ENCODE peak calls at places on chromosomes 11 and 22, in eight cellular contexts. T is GM13976; H is epithelial cell of esophagus; S is HCT116; F is fibroblast of pulmonary artery; G is upper lobe of right lung; E is cardiac fibroblast; L is CD4-positive, alpha-beta T cell. V is an unnamed sample.

GRCh38 chr22:48423481-48423901 is 1404.2 kb downstream of the BRD1 start:
- DNase-seq in T (no peak), F (no peak), H (no peak), S (no peak), L (no peak), G (peak; percentile 26), E (no peak), V (no peak)

GRCh38 chr11:10305262-10305963 is 540 bp downstream of the ADM start:
- DNase-seq in T (peak; percentile 36), H (peak; percentile 25), L (no peak), S (no peak), F (no peak), E (peak; percentile 33), G (peak; percentile 75), V (no peak)

GRCh38 chr11:72439455-72439854 is 5.1 kb upstream of the CLPB start:
- DNase-seq in G (no peak), T (no peak), E (peak; percentile 83), L (no peak), F (peak; percentile 78), S (no peak), H (peak; percentile 67), V (no peak)

GRCh38 chr11:119964136-119965025 is 173.5 kb downstream of the TRIM29 start:
- DNase-seq in E (no peak), G (no peak), F (peak; percentile 5), H (peak; percentile 10), L (no peak), S (no peak), T (no peak), V (no peak)

GRCh38 chr11:83195176-83195531 is 1.6 kb downstream of the ANKRD42 start:
- DNase-seq in F (peak; percentile 11), S (no peak), T (peak; percentile 13), G (no peak), E (no peak), H (no peak), L (no peak), V (no peak)

GRCh38 chr11:117903505-117904382 is 25.5 kb downstream of the TMPRSS13 start:
- DNase-seq in F (no peak), E (no peak), H (no peak), G (no peak), S (no peak), T (no peak), L (no peak), V (no peak)

GRCh38 chr11:18145025-18145424 is 12.7 kb downstream of the MRGPRX3 start:
- DNase-seq in G (no peak), L (no peak), F (no peak), T (no peak), S (no peak), H (no peak), E (peak; percentile 7), V (no peak)

GRCh38 chr11:2940930-2941821 is 12.0 kb upstream of the PHLDA2 start:
- DNase-seq in E (no peak), H (no peak), T (no peak), G (peak; percentile 64), F (no peak), S (no peak), L (no peak), V (no peak)

GRCh38 chr11:72974487-72975205 is 160.4 kb downstream of the ATG16L2 start:
- DNase-seq in T (no peak), F (no peak), S (no peak), H (no peak), G (no peak), E (peak; percentile 38), L (no peak), V (no peak)

GRCh38 chr11:40104941-40105550 is 1354.4 kb downstream of the LRRC4C start:
- DNase-seq in E (no peak), G (no peak), T (no peak), F (no peak), S (no peak), H (no peak), L (no peak), V (no peak)

GRCh38 chr11:11937433-11937832 is 71.0 kb downstream of the DKK3 start:
- DNase-seq in T (no peak), G (no peak), E (no peak), S (no peak), H (no peak), L (no peak), F (no peak), V (no peak)

GRCh38 chr11:74321487-74322188 is 10.2 kb upstream of the P4HA3 start:
- DNase-seq in H (peak; percentile 46), T (peak; percentile 32), F (peak; percentile 73), E (peak; percentile 88), S (no peak), G (no peak), L (no peak), V (no peak)

GRCh38 chr11:19242184-19242932 is 1.6 kb upstream of the E2F8 start:
- DNase-seq in H (peak; percentile 31), G (no peak), S (no peak), L (no peak), F (peak; percentile 13), T (peak; percentile 34), E (no peak), V (no peak)

GRCh38 chr11:70594031-70594430 is 195.7 kb downstream of the CTTN start:
- DNase-seq in F (no peak), H (no peak), G (no peak), T (no peak), E (no peak), S (no peak), L (no peak), V (no peak)

GRCh38 chr22:29559030-29559429 is 5.5 kb upstream of the THOC5 start:
- DNase-seq in E (no peak), S (no peak), H (no peak), L (no peak), G (no peak), T (no peak), F (no peak), V (no peak)

GRCh38 chr11:18416459-18416858 is 4.3 kb downstream of the LDHC start:
- DNase-seq in F (no peak), H (no peak), G (no peak), E (no peak), S (no peak), T (no peak), L (no peak), V (no peak)

GRCh38 chr22:47198801-47199251 is 436.4 kb downstream of the TBC1D22A start:
- DNase-seq in T (no peak), L (no peak), F (no peak), S (no peak), E (no peak), G (peak; percentile 62), H (no peak), V (peak; percentile 10)

GRCh38 chr11:110903830-110904229 is 191.6 kb upstream of the ARHGAP20 start:
- DNase-seq in T (no peak), L (no peak), E (peak; percentile 36), S (no peak), H (peak; percentile 6), F (no peak), G (no peak), V (no peak)

GRCh38 chr22:21829523-21829922 is 37.9 kb downstream of the MAPK1 start:
- DNase-seq in T (no peak), E (no peak), L (no peak), F (no peak), H (no peak), S (no peak), G (no peak), V (no peak)

GRCh38 chr22:17903564-17904295 is 120.6 kb downstream of the MICAL3 start:
- DNase-seq in G (no peak), S (no peak), H (no peak), L (no peak), T (no peak), F (no peak), E (no peak), V (no peak)

GRCh38 chr11:88623536-88623935 is 286.0 kb upstream of the CTSC start:
- DNase-seq in S (no peak), T (no peak), H (no peak), F (peak; percentile 52), E (no peak), L (no peak), G (no peak), V (no peak)

GRCh38 chr11:126465573-126466287 is 110.2 kb downstream of the ST3GAL4 start:
- DNase-seq in G (no peak), T (no peak), F (no peak), L (no peak), E (no peak), S (no peak), H (no peak), V (peak; percentile 22)

GRCh38 chr11:64900263-64900678 is 16.7 kb downstream of the ATG2A start:
- DNase-seq in G (no peak), E (peak; percentile 39), F (no peak), L (peak; percentile 51), H (peak; percentile 89), T (peak; percentile 84), S (no peak), V (no peak)

DNA sequence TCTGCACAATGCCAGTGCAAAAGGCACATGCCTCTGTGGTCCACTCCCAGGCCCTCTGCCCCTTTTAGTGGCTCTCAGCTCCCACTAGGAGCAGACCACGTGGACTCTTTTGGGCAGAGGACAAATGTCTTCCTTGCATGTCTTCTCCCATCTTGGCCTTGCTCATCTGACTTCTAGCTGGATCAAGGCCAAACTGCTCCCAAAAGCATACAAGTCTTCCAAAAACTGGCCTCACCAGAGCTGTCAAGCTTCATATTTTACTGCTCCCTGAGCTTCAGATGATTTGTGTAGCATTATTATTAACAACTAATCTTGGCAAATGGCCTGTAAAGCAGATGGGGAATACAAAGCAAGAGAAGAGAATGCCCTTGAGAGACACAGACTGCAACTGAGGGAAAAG is 6.9 kb downstream of the SMPD1 start:
- DNase-seq in H (no peak), T (no peak), L (no peak), F (no peak), S (no peak), G (no peak), E (no peak), V (no peak)
- TF ChIP-seq CTCF in H (no peak), T (no peak), L (no peak), F (no peak), S (no peak), G (no peak), E (no peak), V (no peak)

GRCh38 chr22:49632199-49633009 is 195.3 kb downstream of the BRD1 start:
- DNase-seq in H (peak; percentile 18), E (peak; percentile 57), S (peak; percentile 7), L (no peak), F (peak; percentile 62), T (peak; percentile 64), G (no peak), V (no peak)
- TF ChIP-seq CTCF in H (peak; percentile 45), E (peak; percentile 80), S (peak; percentile 75), L (no peak), F (peak; percentile 84), T (peak; percentile 29), G (peak; percentile 78), V (no peak)

GRCh38 chr11:133070053-133070713 is 462.1 kb downstream of the OPCML start:
- DNase-seq in E (no peak), T (no peak), F (no peak), S (no peak), G (no peak), H (no peak), L (no peak), V (no peak)
- TF ChIP-seq CTCF in E (no peak), T (no peak), F (no peak), S (no peak), G (no peak), H (no peak), L (no peak), V (no peak)

DNA sequence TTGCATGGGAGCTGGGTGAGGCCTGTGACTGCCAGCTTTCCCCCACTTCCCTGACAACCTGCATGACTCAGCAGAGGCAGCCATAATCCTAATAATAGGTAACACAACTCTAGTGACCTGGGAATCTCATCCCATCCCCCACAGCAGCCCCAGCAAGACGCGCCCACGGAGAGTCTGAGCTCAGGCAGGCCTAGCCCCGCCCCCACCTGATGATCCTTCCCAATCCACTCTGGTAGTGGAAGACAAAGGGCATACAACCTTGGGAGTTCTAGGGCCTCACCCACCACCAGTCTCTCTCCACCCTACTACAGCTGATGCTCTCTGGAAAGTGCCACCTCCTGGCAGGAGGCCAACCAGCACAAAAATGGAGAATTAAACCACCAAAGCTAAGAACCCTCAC is 60.3 kb downstream of the CWF19L2 start:
- DNase-seq in H (peak; percentile 65), F (no peak), T (no peak), G (no peak), E (no peak), L (no peak), S (peak; percentile 12), V (no peak)
- TF ChIP-seq CTCF in H (no peak), F (no peak), T (no peak), G (no peak), E (no peak), L (no peak), S (no peak), V (no peak)

V was measured in natural killer cell.